ENCODE peak calls at places on chromosomes 4 and X, in six cellular contexts. One of them, this sample, is unnamed.

GRCh38 chr4:84568496-84568895 is 14.4 kb upstream of the CDS1 start:
- DNase-seq in kidney: no peak
- DNase-seq in suprapubic skin: no peak
- DNase-seq in A549: no peak
- DNase-seq in ovary: no peak
- DNase-seq in cardiac muscle cell: peak; percentile 28
- DNase-seq in this sample: no peak

GRCh38 chr4:165867961-165868360 is 5.1 kb upstream of the TLL1 start:
- DNase-seq in kidney: no peak
- DNase-seq in suprapubic skin: no peak
- DNase-seq in A549: no peak
- DNase-seq in ovary: no peak
- DNase-seq in cardiac muscle cell: no peak
- DNase-seq in this sample: no peak

GRCh38 chrX:38175140-38175539 is 45.5 kb downstream of the SRPX start:
- DNase-seq in kidney: no peak
- DNase-seq in suprapubic skin: no peak
- DNase-seq in A549: peak; percentile 64
- DNase-seq in ovary: peak; percentile 24
- DNase-seq in cardiac muscle cell: no peak
- DNase-seq in this sample: peak; percentile 32

GRCh38 chr4:26741491-26741871 is 119.2 kb upstream of the STIM2 start:
- DNase-seq in kidney: no peak
- DNase-seq in suprapubic skin: no peak
- DNase-seq in A549: no peak
- DNase-seq in ovary: peak; percentile 19
- DNase-seq in cardiac muscle cell: peak; percentile 79
- DNase-seq in this sample: no peak

GRCh38 chr4:146029939-146030710 is 91.5 kb upstream of the ZNF827 start:
- DNase-seq in kidney: no peak
- DNase-seq in suprapubic skin: no peak
- DNase-seq in A549: no peak
- DNase-seq in ovary: no peak
- DNase-seq in cardiac muscle cell: peak; percentile 29
- DNase-seq in this sample: no peak

GRCh38 chr4:8599657-8600056 is 7.1 kb downstream of the CPZ start:
- DNase-seq in kidney: no peak
- DNase-seq in suprapubic skin: no peak
- DNase-seq in A549: peak; percentile 17
- DNase-seq in ovary: peak; percentile 66
- DNase-seq in cardiac muscle cell: peak; percentile 77
- DNase-seq in this sample: no peak

GRCh38 chr4:38788327-38788726 is 5.5 kb upstream of the TLR10 start:
- DNase-seq in kidney: no peak
- DNase-seq in suprapubic skin: no peak
- DNase-seq in A549: peak; percentile 70
- DNase-seq in ovary: no peak
- DNase-seq in cardiac muscle cell: peak; percentile 14
- DNase-seq in this sample: no peak

GRCh38 chr4:156968479-156968984 is 3.1 kb downstream of the PDGFC start:
- DNase-seq in kidney: no peak
- DNase-seq in suprapubic skin: peak; percentile 77
- DNase-seq in A549: peak; percentile 67
- DNase-seq in ovary: peak; percentile 56
- DNase-seq in cardiac muscle cell: peak; percentile 86
- DNase-seq in this sample: no peak

GRCh38 chr4:125538670-125539069 is 223.9 kb downstream of the FAT4 start:
- DNase-seq in kidney: no peak
- DNase-seq in suprapubic skin: no peak
- DNase-seq in A549: no peak
- DNase-seq in ovary: no peak
- DNase-seq in cardiac muscle cell: peak; percentile 9
- DNase-seq in this sample: no peak

GRCh38 chrX:48945517-48946348 is 11.7 kb downstream of the OTUD5 start:
- DNase-seq in kidney: peak; percentile 76
- DNase-seq in suprapubic skin: no peak
- DNase-seq in A549: peak; percentile 61
- DNase-seq in ovary: peak; percentile 50
- DNase-seq in cardiac muscle cell: peak; percentile 59
- DNase-seq in this sample: peak; percentile 45

GRCh38 chrX:295136-295535 is 14.0 kb downstream of the PLCXD1 start:
- DNase-seq in kidney: peak; percentile 64
- DNase-seq in suprapubic skin: peak; percentile 36
- DNase-seq in A549: no peak
- DNase-seq in ovary: no peak
- DNase-seq in cardiac muscle cell: no peak
- DNase-seq in this sample: peak; percentile 8

GRCh38 chrX:49186125-49187027 is at the start of gene PRICKLE3:
- DNase-seq in kidney: peak; percentile 95
- DNase-seq in suprapubic skin: peak; percentile 89
- DNase-seq in A549: peak; percentile 84
- DNase-seq in ovary: peak; percentile 81
- DNase-seq in cardiac muscle cell: peak; percentile 60
- DNase-seq in this sample: peak; percentile 43

GRCh38 chr4:73862357-73862756 is 6.8 kb upstream of the CXCL1 start:
- DNase-seq in kidney: no peak
- DNase-seq in suprapubic skin: no peak
- DNase-seq in A549: no peak
- DNase-seq in ovary: no peak
- DNase-seq in cardiac muscle cell: no peak
- DNase-seq in this sample: no peak

GRCh38 chr4:138085956-138086355 is 156.2 kb downstream of the SLC7A11 start:
- DNase-seq in kidney: no peak
- DNase-seq in suprapubic skin: no peak
- DNase-seq in A549: no peak
- DNase-seq in ovary: no peak
- DNase-seq in cardiac muscle cell: no peak
- DNase-seq in this sample: no peak

GRCh38 chr4:159460408-159460807 is 357.5 kb downstream of the RAPGEF2 start:
- DNase-seq in kidney: no peak
- DNase-seq in suprapubic skin: no peak
- DNase-seq in A549: no peak
- DNase-seq in ovary: no peak
- DNase-seq in cardiac muscle cell: no peak
- DNase-seq in this sample: no peak

GRCh38 chr4:32417113-32417704 is 1697.0 kb downstream of the PCDH7 start:
- DNase-seq in kidney: no peak
- DNase-seq in suprapubic skin: no peak
- DNase-seq in A549: no peak
- DNase-seq in ovary: no peak
- DNase-seq in cardiac muscle cell: no peak
- DNase-seq in this sample: no peak
- TF ChIP-seq CTCF in kidney: no peak
- TF ChIP-seq CTCF in suprapubic skin: no peak
- TF ChIP-seq CTCF in A549: no peak
- TF ChIP-seq CTCF in ovary: no peak
- TF ChIP-seq CTCF in cardiac muscle cell: peak; percentile 22
- TF ChIP-seq CTCF in this sample: no peak

GRCh38 chr4:6198768-6199343 is 1.5 kb downstream of the JAKMIP1 start:
- DNase-seq in kidney: no peak
- DNase-seq in suprapubic skin: no peak
- DNase-seq in A549: peak; percentile 9
- DNase-seq in ovary: peak; percentile 40
- DNase-seq in cardiac muscle cell: peak; percentile 25
- DNase-seq in this sample: peak; percentile 54
- H3K4me3 ChIP-seq in kidney: no peak overlapping the region
- H3K4me3 ChIP-seq in suprapubic skin: peak overlapping the region; percentile 51
- H3K4me3 ChIP-seq in A549: peak overlapping the region; percentile 62
- H3K4me3 ChIP-seq in ovary: peak overlapping the region; percentile 12
- H3K4me3 ChIP-seq in cardiac muscle cell: peak overlapping the region; percentile 95
- H3K4me3 ChIP-seq in this sample: peak overlapping the region; percentile 66

GRCh38 chrX:53072418-53073114 is 9.6 kb upstream of the TSPYL2 start:
- DNase-seq in kidney: peak; percentile 40
- DNase-seq in suprapubic skin: peak; percentile 44
- DNase-seq in A549: no peak
- DNase-seq in ovary: no peak
- DNase-seq in cardiac muscle cell: no peak
- DNase-seq in this sample: no peak

GRCh38 chrX:53074987-53075386 is 7.2 kb upstream of the TSPYL2 start:
- DNase-seq in kidney: peak; percentile 15
- DNase-seq in suprapubic skin: peak; percentile 47
- DNase-seq in A549: peak; percentile 23
- DNase-seq in ovary: no peak
- DNase-seq in cardiac muscle cell: no peak
- DNase-seq in this sample: no peak

GRCh38 chrX:53071604-53072417 is 10.4 kb upstream of the TSPYL2 start:
- DNase-seq in kidney: peak; percentile 87
- DNase-seq in suprapubic skin: peak; percentile 83
- DNase-seq in A549: peak; percentile 76
- DNase-seq in ovary: peak; percentile 72
- DNase-seq in cardiac muscle cell: peak; percentile 62
- DNase-seq in this sample: no peak

GRCh38 chrX:53071064-53071463 is 11.1 kb upstream of the TSPYL2 start:
- DNase-seq in kidney: no peak
- DNase-seq in suprapubic skin: peak; percentile 58
- DNase-seq in A549: no peak
- DNase-seq in ovary: no peak
- DNase-seq in cardiac muscle cell: no peak
- DNase-seq in this sample: no peak

DNA sequence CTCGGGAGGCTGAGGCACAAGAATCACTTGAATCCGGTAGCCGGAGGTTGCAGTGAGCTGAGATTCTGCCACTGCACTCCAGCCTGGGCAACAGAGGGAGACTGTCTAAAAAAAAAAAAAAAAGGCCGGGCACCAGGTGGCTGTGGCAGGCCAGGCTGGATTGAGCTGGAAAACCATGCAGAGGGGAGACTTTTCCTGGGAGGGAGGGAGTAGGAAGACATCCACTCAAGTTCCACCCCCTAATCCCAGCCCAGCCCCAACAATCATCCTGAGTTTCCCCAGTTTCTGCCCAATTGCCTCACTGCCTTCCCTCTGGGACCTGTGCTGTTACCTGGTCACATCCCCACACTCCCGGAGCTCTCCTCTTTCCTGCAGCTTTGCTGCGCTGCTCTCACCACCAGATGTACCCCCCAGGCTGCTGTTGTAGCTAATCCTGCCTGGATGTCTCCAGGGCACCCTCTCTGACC is 9.0 kb upstream of the TSPYL2 start:
- DNase-seq in kidney: peak; percentile 15
- DNase-seq in suprapubic skin: peak; percentile 63
- DNase-seq in A549: peak; percentile 15
- DNase-seq in ovary: no peak
- DNase-seq in cardiac muscle cell: no peak
- DNase-seq in this sample: no peak
- H3K27ac ChIP-seq in kidney: no peak overlapping the region
- H3K27ac ChIP-seq in suprapubic skin: peak overlapping the region; percentile 64
- H3K27ac ChIP-seq in A549: peak overlapping the region; percentile 65
- H3K27ac ChIP-seq in ovary: peak overlapping the region; percentile 36
- H3K27ac ChIP-seq in cardiac muscle cell: no peak overlapping the region
- H3K27ac ChIP-seq in this sample: peak overlapping the region; percentile 78

GRCh38 chr4:82463221-82463620 is 32.8 kb downstream of the ENOPH1 start:
- DNase-seq in kidney: no peak
- DNase-seq in suprapubic skin: no peak
- DNase-seq in A549: no peak
- DNase-seq in ovary: no peak
- DNase-seq in cardiac muscle cell: no peak
- DNase-seq in this sample: no peak
- TF ChIP-seq CTCF in kidney: no peak
- TF ChIP-seq CTCF in suprapubic skin: no peak
- TF ChIP-seq CTCF in A549: no peak
- TF ChIP-seq CTCF in ovary: no peak
- TF ChIP-seq CTCF in cardiac muscle cell: no peak
- TF ChIP-seq CTCF in this sample: no peak

DNA sequence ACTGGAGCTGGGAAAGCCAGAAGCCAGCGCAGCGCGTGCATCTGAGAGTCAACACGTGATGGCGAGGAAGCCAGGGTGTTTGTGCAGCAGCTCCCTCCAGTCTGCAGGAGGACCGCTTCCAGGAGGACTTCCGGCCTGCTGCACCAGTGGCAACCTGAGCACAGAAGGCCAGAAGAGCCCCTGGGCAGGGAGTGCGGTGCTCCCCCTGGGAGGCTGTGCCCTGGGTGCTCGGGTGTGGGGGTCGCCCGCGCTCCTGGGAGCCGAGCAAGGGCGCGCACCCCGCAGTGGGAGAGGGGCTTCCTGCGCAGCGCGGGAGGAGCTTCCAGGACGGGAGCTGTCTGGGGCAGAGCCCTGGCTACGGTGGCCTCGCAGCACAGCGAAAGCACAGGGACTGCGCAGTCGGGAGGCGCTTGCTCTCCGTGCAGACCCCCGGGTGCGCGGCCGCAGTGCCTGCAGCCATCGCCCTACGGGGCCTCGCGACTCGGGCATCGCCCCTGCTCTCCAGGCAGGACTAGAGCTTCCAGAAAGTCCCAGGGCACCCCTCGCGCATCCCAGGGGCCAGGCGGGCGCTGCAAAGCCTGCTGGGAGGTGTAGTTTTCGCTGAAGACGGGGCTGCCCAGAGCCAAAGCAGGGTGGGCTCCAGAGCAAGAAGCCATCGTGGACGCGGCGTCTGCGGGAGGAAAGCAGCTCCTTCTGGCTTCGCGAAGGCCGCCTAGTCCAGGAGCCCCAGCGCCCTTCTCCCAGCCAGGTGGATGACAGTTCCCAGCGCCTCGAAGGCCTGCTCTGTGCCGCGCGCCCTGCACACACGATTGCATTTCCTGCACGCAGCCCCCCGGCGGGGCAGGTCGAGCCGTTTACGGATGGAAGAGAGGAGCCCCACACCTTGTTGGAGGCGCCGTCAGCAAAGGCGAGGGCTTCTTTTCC is 24.1 kb upstream of the WFS1 start:
- DNase-seq in kidney: peak; percentile 79
- DNase-seq in suprapubic skin: no peak
- DNase-seq in A549: no peak
- DNase-seq in ovary: peak; percentile 49
- DNase-seq in cardiac muscle cell: peak; percentile 22
- DNase-seq in this sample: peak; percentile 47
- H3K4me3 ChIP-seq in kidney: no peak overlapping the region
- H3K4me3 ChIP-seq in suprapubic skin: peak overlapping the region; percentile 28
- H3K4me3 ChIP-seq in A549: no peak overlapping the region
- H3K4me3 ChIP-seq in ovary: peak overlapping the region; percentile 25
- H3K4me3 ChIP-seq in cardiac muscle cell: no peak overlapping the region
- H3K4me3 ChIP-seq in this sample: peak overlapping the region; percentile 72

GRCh38 chr4:13384055-13384454 is 100.1 kb downstream of the RAB28 start:
- DNase-seq in kidney: peak; percentile 34
- DNase-seq in suprapubic skin: no peak
- DNase-seq in A549: no peak
- DNase-seq in ovary: no peak
- DNase-seq in cardiac muscle cell: no peak
- DNase-seq in this sample: no peak

DNA sequence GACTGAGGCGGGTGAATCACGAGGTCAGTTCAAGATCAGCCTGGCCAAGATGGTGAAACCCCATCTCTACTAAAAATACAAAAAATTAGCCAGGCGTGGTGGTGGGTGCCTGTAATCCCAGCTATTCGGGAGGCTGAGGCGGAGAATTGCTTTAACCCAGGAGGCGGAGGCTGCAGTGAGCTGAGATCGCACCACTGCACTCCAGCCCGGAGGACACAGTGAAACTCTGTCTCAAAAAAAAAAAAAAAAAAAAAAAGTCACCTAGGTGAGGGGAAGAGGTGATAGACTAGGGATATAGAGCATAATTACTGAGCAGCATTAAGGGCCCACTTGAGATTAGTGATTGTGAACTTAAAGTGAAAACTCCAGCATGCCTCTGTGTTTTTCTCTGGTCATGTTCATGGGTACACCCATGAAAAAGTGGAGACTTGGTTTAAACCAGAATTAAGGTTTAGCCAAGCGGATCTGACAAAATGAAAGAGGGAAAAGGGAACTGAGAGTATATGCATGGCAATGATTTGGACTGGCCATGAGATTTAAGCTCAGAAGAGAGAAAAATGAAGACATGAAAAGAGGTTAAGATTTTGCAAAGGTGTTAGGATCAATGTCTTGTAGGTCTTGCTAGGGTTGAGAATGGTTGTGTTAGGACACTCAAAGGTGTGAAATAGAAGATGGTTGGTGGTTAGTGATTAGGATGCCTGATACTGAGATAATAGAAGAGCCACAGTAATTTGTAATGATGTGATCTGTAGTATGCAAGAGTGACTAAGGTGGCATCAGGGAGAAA is 105.0 kb downstream of the RAB28 start:
- DNase-seq in kidney: no peak
- DNase-seq in suprapubic skin: no peak
- DNase-seq in A549: no peak
- DNase-seq in ovary: no peak
- DNase-seq in cardiac muscle cell: no peak
- DNase-seq in this sample: no peak
- H3K27ac ChIP-seq in kidney: no peak overlapping the region
- H3K27ac ChIP-seq in suprapubic skin: no peak overlapping the region
- H3K27ac ChIP-seq in A549: no peak overlapping the region
- H3K27ac ChIP-seq in ovary: no peak overlapping the region
- H3K27ac ChIP-seq in cardiac muscle cell: no peak overlapping the region
- H3K27ac ChIP-seq in this sample: no peak overlapping the region

This sample was measured in dorsolateral prefrontal cortex.